ENCODE peak calls at places on chromosome 11, in five cellular contexts. C is GM12891, S is colonic mucosa, Y is ACHN, O is cardiac fibroblast. B is an unnamed sample.

GRCh38 chr11:22203281-22203680 is 10.4 kb downstream of the ANO5 start:
- DNase-seq in C (no peak), S (no peak), O (no peak), Y (no peak), B (no peak)

GRCh38 chr11:86438685-86439084 is 64.0 kb downstream of the CCDC81 start:
- DNase-seq in S (no peak), Y (peak; percentile 30), C (no peak), O (no peak), B (no peak)

GRCh38 chr11:125079151-125079877 is 16.2 kb downstream of the SLC37A2 start:
- DNase-seq in O (no peak), S (no peak), C (no peak), Y (no peak), B (no peak)

GRCh38 chr11:2135648-2136201 is 3.5 kb downstream of the IGF2 start:
- DNase-seq in O (no peak), S (no peak), C (no peak), Y (no peak), B (no peak)

GRCh38 chr11:63502252-63502820 is 3.5 kb upstream of the LGALS12 start:
- DNase-seq in O (no peak), Y (no peak), C (no peak), S (no peak), B (no peak)

GRCh38 chr11:34599406-34599901 is 21.4 kb upstream of the EHF start:
- DNase-seq in Y (no peak), C (no peak), S (no peak), O (peak; percentile 91), B (no peak)

GRCh38 chr11:11531127-11531526 is 90.7 kb downstream of the GALNT18 start:
- DNase-seq in O (no peak), C (no peak), S (no peak), Y (no peak), B (no peak)

GRCh38 chr11:46886211-46886610 is 32.1 kb downstream of the LRP4 start:
- DNase-seq in S (no peak), C (no peak), O (no peak), Y (no peak), B (no peak)

GRCh38 chr11:119375629-119376196 is 5.8 kb downstream of the USP2 start:
- DNase-seq in C (no peak), S (peak; percentile 58), O (peak; percentile 75), Y (no peak), B (no peak)

GRCh38 chr11:40170076-40170475 is 1289.4 kb downstream of the LRRC4C start:
- DNase-seq in O (no peak), C (no peak), Y (no peak), S (no peak), B (no peak)

GRCh38 chr11:102186836-102187235 is 76.6 kb downstream of the YAP1 start:
- DNase-seq in C (no peak), Y (no peak), S (no peak), O (no peak), B (no peak)

GRCh38 chr11:79762271-79762935 is 321.6 kb upstream of the TENM4 start:
- DNase-seq in S (no peak), Y (peak; percentile 33), O (no peak), C (no peak), B (no peak)

GRCh38 chr11:3152471-3153110 is 12.5 kb downstream of the OSBPL5 start:
- DNase-seq in C (no peak), Y (no peak), S (no peak), O (no peak), B (no peak)

GRCh38 chr11:79179087-79179486 is 261.7 kb downstream of the TENM4 start:
- DNase-seq in O (no peak), S (no peak), C (no peak), Y (no peak), B (no peak)

GRCh38 chr11:65366340-65366773 is 11.8 kb downstream of the TIGD3 start:
- DNase-seq in Y (peak; percentile 79), S (peak; percentile 53), O (peak; percentile 90), C (peak; percentile 67), B (peak; percentile 80)

GRCh38 chr11:12278766-12279671 is 98.4 kb upstream of the PARVA start:
- DNase-seq in S (no peak), O (no peak), C (no peak), Y (no peak), B (no peak)

GRCh38 chr11:12526789-12527188 is 147.4 kb upstream of the TEAD1 start:
- DNase-seq in Y (peak; percentile 8), S (no peak), C (no peak), O (peak; percentile 65), B (no peak)

GRCh38 chr11:93840981-93841380 is 9.4 kb downstream of the VSTM5 start:
- DNase-seq in S (no peak), O (no peak), Y (no peak), C (no peak), B (no peak)

GRCh38 chr11:61118004-61118403 is 15.7 kb downstream of the CD5 start:
- DNase-seq in O (no peak), Y (no peak), S (no peak), C (no peak), B (no peak)

GRCh38 chr11:29962243-29962642 is 54.6 kb downstream of the KCNA4 start:
- DNase-seq in Y (peak; percentile 5), C (no peak), S (no peak), O (no peak), B (peak; percentile 7)

GRCh38 chr11:7575841-7576451 is 62.1 kb downstream of the PPFIBP2 start:
- DNase-seq in S (peak; percentile 83), O (no peak), Y (no peak), C (no peak), B (no peak)

GRCh38 chr11:31882951-31883392 is 71.8 kb upstream of the PAX6 start:
- DNase-seq in S (no peak), Y (no peak), C (no peak), O (no peak), B (no peak)

GRCh38 chr11:84465040-84465439 is 1162.1 kb downstream of the DLG2 start:
- DNase-seq in S (no peak), O (peak; percentile 13), C (no peak), Y (no peak), B (no peak)

GRCh38 chr11:35272391-35272821 is 133.4 kb downstream of the CD44 start:
- DNase-seq in C (peak; percentile 17), Y (no peak), S (no peak), O (no peak), B (no peak)

GRCh38 chr11:104798794-104799193 is 99.5 kb downstream of the CASP12 start:
- DNase-seq in Y (peak; percentile 1), S (no peak), O (no peak), C (no peak), B (no peak)

GRCh38 chr11:3954448-3955298 is 99.2 kb downstream of the STIM1 start:
- DNase-seq in Y (no peak), O (peak; percentile 60), C (no peak), S (no peak), B (no peak)

GRCh38 chr11:82996966-82997606 is 74.6 kb downstream of the RAB30 start:
- DNase-seq in Y (no peak), C (peak; percentile 47), S (peak; percentile 63), O (no peak), B (peak; percentile 52)

GRCh38 chr11:103543456-103543855 is 434.2 kb downstream of the DYNC2H1 start:
- DNase-seq in O (no peak), S (no peak), C (no peak), Y (no peak), B (no peak)

GRCh38 chr11:133082453-133082781 is 449.9 kb downstream of the OPCML start:
- DNase-seq in Y (no peak), O (no peak), S (peak; percentile 37), C (no peak), B (no peak)

GRCh38 chr11:114651145-114651718 is 27.1 kb upstream of the NXPE2 start:
- DNase-seq in O (no peak), S (no peak), C (no peak), Y (no peak), B (no peak)

GRCh38 chr11:6703247-6704063 is 20.3 kb upstream of the MRPL17 start:
- DNase-seq in O (peak; percentile 80), C (no peak), S (peak; percentile 61), Y (peak; percentile 58), B (peak; percentile 42)

GRCh38 chr11:134272381-134273316 is 3.5 kb upstream of the GLB1L3 start:
- DNase-seq in Y (no peak), O (peak; percentile 24), S (no peak), C (no peak), B (no peak)

GRCh38 chr11:77187105-77187750 is 59.2 kb downstream of the MYO7A start:
- DNase-seq in Y (no peak), O (no peak), S (no peak), C (no peak), B (no peak)

GRCh38 chr11:290621-291231 is 1.8 kb downstream of the PGGHG start:
- DNase-seq in Y (no peak), S (no peak), C (no peak), O (no peak), B (no peak)

GRCh38 chr11:69394902-69395690 is 86.4 kb upstream of the LINC01488 start:
- DNase-seq in O (peak; percentile 8), S (no peak), C (no peak), Y (no peak), B (no peak)

GRCh38 chr11:87020336-87020735 is 17.4 kb upstream of the TMEM135 start:
- DNase-seq in S (no peak), O (no peak), Y (no peak), C (no peak), B (no peak)

B was measured in OCI-LY7.